ENCODE peak calls at places on chromosomes 16 and 17, in six cellular contexts. X, C, B, M, S and K are unnamed samples.

GRCh38 chr17:75552847-75553552 is 27.5 kb downstream of the LLGL2 start:
- DNase-seq in X (no peak), C (no peak), B (peak; percentile 20), M (peak; percentile 67), S (peak; percentile 81), K (peak; percentile 58)

GRCh38 chr16:56352351-56353053 is 72.8 kb downstream of the AMFR start:
- DNase-seq in X (no peak), C (no peak), B (no peak), M (no peak), S (no peak), K (peak; percentile 8)

GRCh38 chr16:50709980-50710379 is 16.6 kb downstream of the NOD2 start:
- DNase-seq in X (no peak), C (no peak), B (no peak), M (no peak), S (no peak), K (no peak)

GRCh38 chr17:4142107-4142900 is 526 bp downstream of the ZZEF1 start:
- DNase-seq in X (no peak), C (no peak), B (peak; percentile 17), M (peak; percentile 56), S (peak; percentile 61), K (no peak)

GRCh38 chr16:57367111-57367752 is 5.1 kb upstream of the CX3CL1 start:
- DNase-seq in X (no peak), C (no peak), B (no peak), M (no peak), S (no peak), K (no peak)

GRCh38 chr17:27218041-27218440 is 75.9 kb upstream of the WSB1 start:
- DNase-seq in X (no peak), C (no peak), B (no peak), M (no peak), S (no peak), K (no peak)

GRCh38 chr17:58273453-58274104 is 7.2 kb downstream of the MPO start:
- DNase-seq in X (no peak), C (no peak), B (no peak), M (no peak), S (no peak), K (no peak)

GRCh38 chr17:4492762-4493561 is 5.7 kb upstream of the SPNS2 start:
- DNase-seq in X (peak; percentile 87), C (peak; percentile 38), B (peak; percentile 28), M (peak; percentile 38), S (peak; percentile 96), K (peak; percentile 95)

GRCh38 chr17:32671891-32672290 is 185.1 kb downstream of the CDK5R1 start:
- DNase-seq in X (no peak), C (no peak), B (no peak), M (no peak), S (no peak), K (no peak)

GRCh38 chr16:49352923-49353322 is 20.7 kb upstream of the C16orf78 start:
- DNase-seq in X (no peak), C (no peak), B (no peak), M (peak; percentile 6), S (no peak), K (peak; percentile 81)

GRCh38 chr17:45302649-45303173 is 14.1 kb downstream of the MAP3K14 start:
- DNase-seq in X (no peak), C (no peak), B (peak; percentile 76), M (peak; percentile 93), S (peak; percentile 41), K (no peak)

GRCh38 chr17:42111901-42112551 is 488 bp downstream of the DHX58 start:
- DNase-seq in X (no peak), C (no peak), B (peak; percentile 17), M (peak; percentile 27), S (peak; percentile 39), K (peak; percentile 76)

GRCh38 chr17:42114118-42114517 is 1.6 kb upstream of the DHX58 start:
- DNase-seq in X (no peak), C (no peak), B (no peak), M (no peak), S (no peak), K (no peak)

GRCh38 chr17:42113293-42114069 is 967 bp upstream of the DHX58 start:
- DNase-seq in X (no peak), C (no peak), B (no peak), M (no peak), S (no peak), K (no peak)

GRCh38 chr17:42111265-42111636 is 1.3 kb downstream of the DHX58 start:
- DNase-seq in X (no peak), C (no peak), B (no peak), M (no peak), S (no peak), K (no peak)

DNA sequence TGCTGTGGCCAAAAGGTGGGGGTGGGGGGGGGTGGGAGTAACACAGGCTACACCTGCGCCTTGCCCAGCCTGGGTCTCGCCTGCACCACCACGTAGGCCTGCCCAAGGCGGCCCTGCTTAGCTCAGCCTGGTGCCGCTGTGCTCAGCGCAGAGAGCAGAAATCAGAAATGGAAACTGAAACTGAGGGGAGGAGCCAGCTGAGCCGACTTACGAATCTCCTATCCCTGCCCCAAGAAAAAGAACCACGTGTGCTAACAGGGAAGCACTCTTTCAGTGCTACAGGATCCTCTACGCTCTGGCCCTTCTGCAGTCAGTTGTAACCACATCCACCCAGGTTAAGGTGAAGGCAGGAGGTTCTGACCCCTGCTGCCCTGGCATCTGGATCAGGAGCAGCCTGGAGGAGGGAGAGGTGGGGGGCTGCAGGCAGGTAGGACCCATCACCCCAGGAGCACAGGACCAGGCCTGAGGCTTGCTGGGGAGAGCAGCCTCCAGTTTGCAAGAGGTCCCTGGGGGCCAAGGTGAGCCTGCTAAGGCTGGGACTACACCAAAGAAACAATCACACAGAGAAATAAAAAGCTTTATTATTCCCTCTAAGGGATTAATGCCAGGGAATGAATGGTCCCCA is at the start of gene DHX58:
- DNase-seq in X (no peak), C (no peak), B (peak; percentile 80), M (peak; percentile 83), S (peak; percentile 85), K (no peak)
- H4K91ac ChIP-seq in X (no peak within 1 kb of the TSS), C (no peak within 1 kb of the TSS), B (peak within 1 kb of the TSS; percentile 88), M (peak within 1 kb of the TSS; percentile 85), S (no peak within 1 kb of the TSS), K (no peak within 1 kb of the TSS)

DNA sequence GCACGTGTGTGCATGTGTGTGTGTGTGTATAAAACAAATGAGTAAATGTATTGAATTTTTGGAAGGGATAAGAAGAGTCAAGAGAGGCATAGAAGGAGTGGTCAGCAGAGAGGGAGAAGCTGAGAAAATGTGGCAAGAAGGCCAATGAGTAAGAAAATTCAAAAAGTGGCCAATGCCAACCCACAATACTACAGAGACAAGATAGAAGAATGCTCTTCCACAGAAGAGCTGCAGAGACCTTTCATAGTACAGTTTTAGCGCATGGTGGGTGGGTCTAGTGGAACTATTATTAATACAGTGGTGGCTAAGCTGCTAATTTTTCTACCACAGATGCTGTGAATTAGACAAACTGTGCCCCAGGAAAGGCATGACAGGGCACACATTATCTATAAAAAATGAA is 233.5 kb downstream of the NTN1 start:
- DNase-seq in X (no peak), C (no peak), B (no peak), M (no peak), S (no peak), K (no peak)
- H4K91ac ChIP-seq in X (no peak overlapping the region), C (no peak overlapping the region), B (no peak overlapping the region), M (no peak overlapping the region), S (no peak overlapping the region), K (no peak overlapping the region)

GRCh38 chr16:74832228-74832627 is 57.6 kb upstream of the FA2H start:
- DNase-seq in X (no peak), C (no peak), B (no peak), M (no peak), S (peak; percentile 49), K (no peak)

GRCh38 chr16:74836111-74836671 is 61.6 kb upstream of the FA2H start:
- DNase-seq in X (no peak), C (no peak), B (no peak), M (no peak), S (no peak), K (no peak)

GRCh38 chr16:74841469-74841868 is 66.8 kb upstream of the FA2H start:
- DNase-seq in X (no peak), C (no peak), B (no peak), M (no peak), S (no peak), K (no peak)

GRCh38 chr16:74841904-74842303 is 67.3 kb upstream of the FA2H start:
- DNase-seq in X (no peak), C (no peak), B (no peak), M (no peak), S (no peak), K (no peak)

GRCh38 chr16:74837056-74837455 is 62.4 kb upstream of the FA2H start:
- DNase-seq in X (no peak), C (no peak), B (no peak), M (no peak), S (no peak), K (no peak)
- H4K91ac ChIP-seq in X (no peak overlapping the region), C (no peak overlapping the region), B (no peak overlapping the region), M (no peak overlapping the region), S (no peak overlapping the region), K (no peak overlapping the region)

GRCh38 chr16:29668267-29668666 is 5.2 kb downstream of the SPN start:
- DNase-seq in X (no peak), C (no peak), B (no peak), M (no peak), S (no peak), K (no peak)

GRCh38 chr16:29674188-29674587 is 4.8 kb upstream of the QPRT start:
- DNase-seq in X (no peak), C (no peak), B (peak; percentile 40), M (no peak), S (no peak), K (no peak)

GRCh38 chr16:29676989-29677388 is 2.0 kb upstream of the QPRT start:
- DNase-seq in X (no peak), C (no peak), B (no peak), M (no peak), S (no peak), K (no peak)

GRCh38 chr16:29675811-29676643 is 3.0 kb upstream of the QPRT start:
- DNase-seq in X (no peak), C (no peak), B (peak; percentile 18), M (peak; percentile 63), S (peak; percentile 42), K (peak; percentile 67)

GRCh38 chr16:29673501-29673900 is 5.5 kb upstream of the QPRT start:
- DNase-seq in X (no peak), C (no peak), B (no peak), M (no peak), S (no peak), K (no peak)
- H4K91ac ChIP-seq in X (no peak overlapping the region), C (no peak overlapping the region), B (no peak overlapping the region), M (no peak overlapping the region), S (no peak overlapping the region), K (no peak overlapping the region)

DNA sequence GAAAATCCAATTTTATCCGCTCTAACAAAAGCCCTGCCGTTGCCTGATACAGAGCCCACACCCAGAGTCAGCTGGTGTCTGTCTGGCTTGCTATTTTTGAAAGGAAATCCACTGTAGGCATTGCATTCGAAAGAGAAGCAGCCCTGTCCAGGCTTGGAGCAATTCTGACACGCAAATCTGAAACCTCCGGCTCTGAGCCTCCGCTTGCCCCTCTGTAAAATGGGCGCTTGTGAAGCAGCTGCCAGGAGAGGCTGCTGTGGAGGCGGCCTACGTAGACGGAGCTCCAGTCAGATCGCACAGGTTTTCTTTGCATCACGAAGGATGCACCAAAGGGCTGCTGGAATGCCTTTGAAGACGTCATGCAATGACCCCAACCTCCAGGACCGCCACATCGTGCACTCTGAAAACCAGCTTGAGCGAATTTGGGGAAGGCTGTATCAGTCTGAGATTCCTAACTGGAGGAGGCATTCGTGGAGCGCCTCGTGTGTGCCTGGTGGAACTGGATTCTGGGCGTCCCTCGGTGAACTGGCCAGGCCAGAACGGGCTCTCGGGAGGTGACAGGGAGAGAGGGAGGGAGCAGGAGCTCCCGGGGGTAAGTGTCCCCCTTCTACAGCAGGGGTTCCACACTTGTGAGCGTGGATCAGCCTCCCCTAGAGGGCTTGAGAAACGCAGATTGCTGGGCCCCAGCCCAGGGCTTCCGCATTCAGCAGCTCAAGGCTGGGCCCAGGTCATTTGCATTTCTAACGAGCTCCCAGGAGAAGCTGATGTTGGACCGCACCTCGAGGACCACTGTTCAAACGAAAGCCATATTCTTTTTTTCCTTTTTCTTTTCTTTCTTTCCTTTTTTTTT is 215.5 kb downstream of the MRTFB start:
- DNase-seq in X (no peak), C (no peak), B (no peak), M (no peak), S (peak; percentile 80), K (peak; percentile 64)
- H4K91ac ChIP-seq in X (no peak overlapping the region), C (no peak overlapping the region), B (no peak overlapping the region), M (no peak overlapping the region), S (no peak overlapping the region), K (no peak overlapping the region)